ENCODE peak calls at places on chromosomes 12 and 14, in seven cellular contexts. One of them, this sample, is unnamed.

GRCh38 chr12:88035907-88036289 is 6.7 kb upstream of the C12orf50 start:
- DNase-seq in NCI-H1105 treated with DMSO at 0.1 percent for 48 hours: peak; percentile 40
- DNase-seq in NCI-H748 treated with DMSO at 0.1 percent for 48 hours: peak; percentile 21
- DNase-seq in glutamatergic neuron: no peak
- DNase-seq in DMS153: no peak
- DNase-seq in M059J: no peak
- DNase-seq in NCI-H1694: no peak
- DNase-seq in this sample: peak; percentile 25

GRCh38 chr14:99041820-99042174 is 230.2 kb downstream of the BCL11B start:
- DNase-seq in NCI-H1105 treated with DMSO at 0.1 percent for 48 hours: no peak
- DNase-seq in NCI-H748 treated with DMSO at 0.1 percent for 48 hours: no peak
- DNase-seq in glutamatergic neuron: no peak
- DNase-seq in DMS153: no peak
- DNase-seq in M059J: no peak
- DNase-seq in NCI-H1694: no peak
- DNase-seq in this sample: no peak

GRCh38 chr14:64463198-64463597 is 2.1 kb upstream of the AKAP5 start:
- DNase-seq in NCI-H1105 treated with DMSO at 0.1 percent for 48 hours: no peak
- DNase-seq in NCI-H748 treated with DMSO at 0.1 percent for 48 hours: no peak
- DNase-seq in glutamatergic neuron: no peak
- DNase-seq in DMS153: no peak
- DNase-seq in M059J: no peak
- DNase-seq in NCI-H1694: no peak
- DNase-seq in this sample: no peak

GRCh38 chr12:89775336-89776005 is 66.8 kb upstream of the ATP2B1 start:
- DNase-seq in NCI-H1105 treated with DMSO at 0.1 percent for 48 hours: no peak
- DNase-seq in NCI-H748 treated with DMSO at 0.1 percent for 48 hours: no peak
- DNase-seq in glutamatergic neuron: no peak
- DNase-seq in DMS153: no peak
- DNase-seq in M059J: peak; percentile 81
- DNase-seq in NCI-H1694: no peak
- DNase-seq in this sample: peak; percentile 23

GRCh38 chr12:95633049-95633545 is 81.8 kb upstream of the USP44 start:
- DNase-seq in NCI-H1105 treated with DMSO at 0.1 percent for 48 hours: no peak
- DNase-seq in NCI-H748 treated with DMSO at 0.1 percent for 48 hours: no peak
- DNase-seq in glutamatergic neuron: no peak
- DNase-seq in DMS153: no peak
- DNase-seq in M059J: peak; percentile 95
- DNase-seq in NCI-H1694: no peak
- DNase-seq in this sample: peak; percentile 99

GRCh38 chr12:116934908-116935698 is 24.4 kb downstream of the FBXW8 start:
- DNase-seq in NCI-H1105 treated with DMSO at 0.1 percent for 48 hours: no peak
- DNase-seq in NCI-H748 treated with DMSO at 0.1 percent for 48 hours: no peak
- DNase-seq in glutamatergic neuron: no peak
- DNase-seq in DMS153: no peak
- DNase-seq in M059J: no peak
- DNase-seq in NCI-H1694: no peak
- DNase-seq in this sample: no peak

GRCh38 chr14:101074124-101075024 is 170.9 kb upstream of the RTL1 start:
- DNase-seq in NCI-H1105 treated with DMSO at 0.1 percent for 48 hours: no peak
- DNase-seq in NCI-H748 treated with DMSO at 0.1 percent for 48 hours: no peak
- DNase-seq in glutamatergic neuron: no peak
- DNase-seq in DMS153: peak; percentile 4
- DNase-seq in M059J: peak; percentile 36
- DNase-seq in NCI-H1694: no peak
- DNase-seq in this sample: no peak

GRCh38 chr12:28998662-28999120 is 150.4 kb upstream of the FAR2 start:
- DNase-seq in NCI-H1105 treated with DMSO at 0.1 percent for 48 hours: peak; percentile 36
- DNase-seq in NCI-H748 treated with DMSO at 0.1 percent for 48 hours: no peak
- DNase-seq in glutamatergic neuron: no peak
- DNase-seq in DMS153: no peak
- DNase-seq in M059J: peak; percentile 35
- DNase-seq in NCI-H1694: peak; percentile 13
- DNase-seq in this sample: peak; percentile 56

GRCh38 chr14:96352708-96353107 is 10.4 kb downstream of the ATG2B start:
- DNase-seq in NCI-H1105 treated with DMSO at 0.1 percent for 48 hours: no peak
- DNase-seq in NCI-H748 treated with DMSO at 0.1 percent for 48 hours: no peak
- DNase-seq in glutamatergic neuron: no peak
- DNase-seq in DMS153: no peak
- DNase-seq in M059J: peak; percentile 5
- DNase-seq in NCI-H1694: no peak
- DNase-seq in this sample: no peak

GRCh38 chr12:95870897-95871296 is 12.1 kb downstream of the SNRPF start:
- DNase-seq in NCI-H1105 treated with DMSO at 0.1 percent for 48 hours: no peak
- DNase-seq in NCI-H748 treated with DMSO at 0.1 percent for 48 hours: no peak
- DNase-seq in glutamatergic neuron: no peak
- DNase-seq in DMS153: no peak
- DNase-seq in M059J: no peak
- DNase-seq in NCI-H1694: no peak
- DNase-seq in this sample: no peak

GRCh38 chr12:71476513-71476912 is 36.9 kb downstream of the LGR5 start:
- DNase-seq in NCI-H1105 treated with DMSO at 0.1 percent for 48 hours: no peak
- DNase-seq in NCI-H748 treated with DMSO at 0.1 percent for 48 hours: no peak
- DNase-seq in glutamatergic neuron: no peak
- DNase-seq in DMS153: no peak
- DNase-seq in M059J: peak; percentile 88
- DNase-seq in NCI-H1694: no peak
- DNase-seq in this sample: peak; percentile 42

GRCh38 chr12:5166976-5167375 is 123.3 kb downstream of the KCNA5 start:
- DNase-seq in NCI-H1105 treated with DMSO at 0.1 percent for 48 hours: no peak
- DNase-seq in NCI-H748 treated with DMSO at 0.1 percent for 48 hours: no peak
- DNase-seq in glutamatergic neuron: no peak
- DNase-seq in DMS153: no peak
- DNase-seq in M059J: peak; percentile 97
- DNase-seq in NCI-H1694: no peak
- DNase-seq in this sample: peak; percentile 73

This sample was measured in mammary epithelial cell.